ENCODE peak calls at places on chromosome 19, in eight cellular contexts. Z is lung, C is IMR-90, N is colonic mucosa, K is RWPE1, E is lower lobe of right lung, P is AG10803, S is MCF 10A. U is an unnamed sample.

GRCh38 chr19:35157431-35157830 is 2.9 kb downstream of the FXYD5 start:
- DNase-seq in Z (no peak), C (no peak), N (no peak), K (no peak), E (no peak), P (no peak), S (no peak), U (no peak)

GRCh38 chr19:47324502-47324901 is 7.5 kb upstream of the C5AR2 start:
- DNase-seq in Z (peak; percentile 53), C (no peak), N (no peak), K (no peak), E (peak; percentile 77), P (no peak), S (no peak), U (no peak)

GRCh38 chr19:56712609-56713008 is 41.1 kb upstream of the ZNF835 start:
- DNase-seq in Z (no peak), C (no peak), N (no peak), K (no peak), E (no peak), P (no peak), S (no peak), U (no peak)

GRCh38 chr19:47371269-47371668 is 22.2 kb downstream of the DHX34 start:
- DNase-seq in Z (no peak), C (no peak), N (no peak), K (no peak), E (no peak), P (no peak), S (no peak), U (no peak)

GRCh38 chr19:53894736-53895135 is 12.7 kb downstream of the PRKCG start:
- DNase-seq in Z (no peak), C (no peak), N (no peak), K (peak; percentile 64), E (no peak), P (no peak), S (peak; percentile 31), U (no peak)

GRCh38 chr19:11339254-11340098 is at the start of gene RAB3D:
- DNase-seq in Z (peak; percentile 96), C (peak; percentile 77), N (peak; percentile 97), K (peak; percentile 96), E (peak; percentile 95), P (peak; percentile 81), S (peak; percentile 93), U (peak; percentile 89)

GRCh38 chr19:56966697-56967299 is 126.3 kb upstream of the PEG3 start:
- DNase-seq in Z (no peak), C (no peak), N (no peak), K (no peak), E (no peak), P (no peak), S (no peak), U (no peak)

GRCh38 chr19:29771708-29772415 is 39.9 kb upstream of the CCNE1 start:
- DNase-seq in Z (no peak), C (peak; percentile 37), N (peak; percentile 33), K (peak; percentile 63), E (no peak), P (peak; percentile 50), S (peak; percentile 60), U (peak; percentile 65)

GRCh38 chr19:15123900-15124299 is 16.7 kb downstream of the SYDE1 start:
- DNase-seq in Z (no peak), C (no peak), N (peak; percentile 38), K (no peak), E (peak; percentile 53), P (peak; percentile 29), S (peak; percentile 27), U (no peak)

GRCh38 chr19:28020631-28021315 is 1192.2 kb downstream of the UQCRFS1 start:
- DNase-seq in Z (no peak), C (no peak), N (no peak), K (no peak), E (no peak), P (peak; percentile 5), S (no peak), U (no peak)

GRCh38 chr19:31717316-31717715 is 368.1 kb upstream of the TSHZ3 start:
- DNase-seq in Z (no peak), C (no peak), N (no peak), K (no peak), E (no peak), P (no peak), S (no peak), U (no peak)

GRCh38 chr19:1237754-1238372 is at the start of gene CBARP:
- DNase-seq in Z (no peak), C (no peak), N (no peak), K (no peak), E (no peak), P (no peak), S (no peak), U (peak; percentile 24)

GRCh38 chr19:34165295-34165738 is 7.0 kb upstream of the LSM14A start:
- DNase-seq in Z (no peak), C (no peak), N (no peak), K (no peak), E (peak; percentile 55), P (no peak), S (no peak), U (no peak)

GRCh38 chr19:30207357-30207756 is 164.8 kb upstream of the ZNF536 start:
- DNase-seq in Z (no peak), C (no peak), N (no peak), K (no peak), E (no peak), P (no peak), S (no peak), U (no peak)

GRCh38 chr19:44808463-44809371 is at the start of gene BCAM:
- DNase-seq in Z (peak; percentile 69), C (peak; percentile 54), N (peak; percentile 68), K (peak; percentile 79), E (peak; percentile 83), P (peak; percentile 41), S (peak; percentile 66), U (peak; percentile 69)

GRCh38 chr19:57305056-57305455 is 15.2 kb upstream of the ZNF543 start:
- DNase-seq in Z (no peak), C (no peak), N (no peak), K (peak; percentile 45), E (no peak), P (no peak), S (no peak), U (peak; percentile 31)

GRCh38 chr19:46660008-46660517 is 919 bp downstream of the DACT3 start:
- DNase-seq in Z (no peak), C (no peak), N (no peak), K (no peak), E (no peak), P (no peak), S (no peak), U (no peak)

GRCh38 chr19:18794029-18794313 is 2.9 kb upstream of the COMP start:
- DNase-seq in Z (no peak), C (no peak), N (no peak), K (no peak), E (no peak), P (no peak), S (no peak), U (no peak)

GRCh38 chr19:55041627-55042343 is 3.7 kb upstream of the GP6 start:
- DNase-seq in Z (no peak), C (no peak), N (no peak), K (no peak), E (no peak), P (no peak), S (no peak), U (no peak)

GRCh38 chr19:16216744-16217670 is 19.3 kb downstream of the AP1M1 start:
- DNase-seq in Z (no peak), C (no peak), N (no peak), K (no peak), E (no peak), P (no peak), S (no peak), U (no peak)

DNA sequence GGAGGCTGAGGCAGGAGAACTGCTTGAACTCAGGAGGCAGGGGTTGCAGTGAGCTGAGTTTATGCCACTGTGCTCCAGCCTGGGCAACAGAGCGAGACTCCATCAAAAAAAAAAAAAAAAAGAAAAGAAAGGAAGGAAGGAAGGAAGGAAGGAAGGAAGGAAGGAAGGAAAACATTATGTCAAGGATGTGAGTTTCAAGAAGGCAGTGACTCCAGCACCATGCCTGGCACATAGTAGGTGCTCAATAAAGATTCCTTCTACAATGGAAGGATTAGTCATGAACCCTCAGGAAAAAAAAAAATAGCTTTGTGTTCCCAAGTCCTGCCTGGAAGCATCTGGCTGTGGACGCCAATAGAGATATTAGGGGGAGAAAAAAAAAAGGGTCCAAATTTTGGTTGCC is 10.1 kb upstream of the ZNRF4 start:
- DNase-seq in Z (no peak), C (no peak), N (no peak), K (no peak), E (no peak), P (no peak), S (no peak), U (no peak)
- TF ChIP-seq CTCF in Z (no peak), C (no peak), N (no peak), K (no peak), E (no peak), P (no peak), S (no peak), U (no peak)

GRCh38 chr19:23855676-23856075 is 59.0 kb upstream of the ZNF726 start:
- DNase-seq in Z (no peak), C (no peak), N (no peak), K (no peak), E (no peak), P (no peak), S (no peak), U (no peak)
- TF ChIP-seq CTCF in Z (no peak), C (no peak), N (no peak), K (no peak), E (no peak), P (no peak), S (no peak), U (peak; percentile 3)

DNA sequence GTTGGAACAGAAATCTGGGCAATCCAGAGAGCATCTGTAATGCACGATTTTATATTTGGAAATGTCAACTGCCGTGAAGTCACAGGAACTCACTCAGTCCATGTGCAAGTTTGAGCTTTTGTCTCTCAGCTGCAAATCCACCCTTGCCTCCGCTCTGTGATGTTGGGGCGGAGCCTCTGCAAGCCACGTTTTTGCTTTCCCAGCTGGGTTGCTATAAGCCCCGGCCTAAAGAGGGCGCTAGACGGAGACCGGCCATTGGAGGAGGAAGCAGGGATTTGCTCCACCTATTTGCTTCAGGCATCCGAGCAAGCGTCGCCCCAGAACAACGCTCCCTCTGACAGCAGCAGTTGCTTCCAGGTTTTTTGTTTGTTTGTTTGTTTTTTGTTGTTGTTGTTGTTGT is 56.2 kb downstream of the TRPM4 start:
- DNase-seq in Z (no peak), C (no peak), N (no peak), K (no peak), E (no peak), P (no peak), S (no peak), U (no peak)
- TF ChIP-seq CTCF in Z (no peak), C (no peak), N (no peak), K (no peak), E (no peak), P (no peak), S (no peak), U (peak; percentile 30)

DNA sequence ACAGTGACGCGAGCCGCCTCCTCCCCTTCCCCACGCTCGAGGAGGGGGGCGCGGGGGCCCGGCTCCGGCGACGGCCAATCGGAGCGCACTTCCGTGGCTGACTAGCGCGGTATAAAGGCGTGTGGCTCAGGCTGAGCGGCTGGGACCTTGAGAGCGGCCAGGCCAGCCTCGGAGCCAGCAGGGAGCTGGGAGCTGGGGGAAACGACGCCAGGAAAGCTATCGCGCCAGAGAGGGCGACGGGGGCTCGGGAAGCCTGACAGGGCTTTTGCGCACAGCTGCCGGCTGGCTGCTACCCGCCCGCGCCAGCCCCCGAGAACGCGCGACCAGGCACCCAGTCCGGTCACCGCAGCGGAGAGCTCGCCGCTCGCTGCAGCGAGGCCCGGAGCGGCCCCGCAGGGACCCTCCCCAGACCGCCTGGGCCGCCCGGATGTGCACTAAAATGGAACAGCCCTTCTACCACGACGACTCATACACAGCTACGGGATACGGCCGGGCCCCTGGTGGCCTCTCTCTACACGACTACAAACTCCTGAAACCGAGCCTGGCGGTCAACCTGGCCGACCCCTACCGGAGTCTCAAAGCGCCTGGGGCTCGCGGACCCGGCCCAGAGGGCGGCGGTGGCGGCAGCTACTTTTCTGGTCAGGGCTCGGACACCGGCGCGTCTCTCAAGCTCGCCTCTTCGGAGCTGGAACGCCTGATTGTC is at the start of gene JUNB:
- DNase-seq in Z (peak; percentile 98), C (peak; percentile 96), N (peak; percentile 98), K (peak; percentile 89), E (peak; percentile 98), P (peak; percentile 98), S (peak; percentile 98), U (peak; percentile 99)
- TF ChIP-seq CTCF in Z (no peak), C (no peak), N (no peak), K (no peak), E (no peak), P (no peak), S (no peak), U (peak; percentile 17)

U was measured in choroid plexus epithelial cell.